ENCODE peak calls at places on chromosomes 3 and 15, in seven cellular contexts. W is H1; O is mucosa of descending colon; L is retinal pigment epithelial cell; U is brain microvascular endothelial cell; N is CD8-positive, alpha-beta T cell; G is psoas muscle. R is an unnamed sample.

GRCh38 chr3:63975705-63976104 is 47.6 kb downstream of the PSMD6 start:
- DNase-seq in O (no peak), N (no peak), G (peak; percentile 85), U (peak; percentile 80), L (no peak), W (no peak), R (no peak)

GRCh38 chr15:50909044-50909342 is 510 bp downstream of the AP4E1 start:
- DNase-seq in U (no peak), N (no peak), G (no peak), O (no peak), W (no peak), L (no peak), R (no peak)

GRCh38 chr15:74458473-74458872 is 2.5 kb downstream of the UBL7 start:
- DNase-seq in L (no peak), N (no peak), O (no peak), G (no peak), U (no peak), W (no peak), R (no peak)

GRCh38 chr15:95887666-95888480 is 442.6 kb upstream of the NR2F2 start:
- DNase-seq in L (no peak), U (no peak), W (no peak), G (no peak), N (no peak), O (no peak), R (no peak)

GRCh38 chr3:15241341-15241740 is 35.3 kb downstream of the CAPN7 start:
- DNase-seq in L (no peak), W (no peak), G (peak; percentile 42), N (peak; percentile 15), O (no peak), U (peak; percentile 7), R (no peak)

GRCh38 chr3:64053581-64053980 is 30.3 kb upstream of the PSMD6 start:
- DNase-seq in L (no peak), N (no peak), W (no peak), G (no peak), O (no peak), U (no peak), R (no peak)

GRCh38 chr3:160381470-160381869 is 17.6 kb downstream of the IFT80 start:
- DNase-seq in N (no peak), U (peak; percentile 42), W (no peak), O (no peak), G (no peak), L (no peak), R (no peak)

GRCh38 chr15:25170113-25170731 is 215.4 kb downstream of the SNRPN start:
- DNase-seq in W (no peak), L (no peak), G (peak; percentile 41), U (no peak), N (no peak), O (no peak), R (no peak)

GRCh38 chr3:50537421-50538129 is 30.0 kb downstream of the C3orf18 start:
- DNase-seq in N (no peak), U (no peak), G (no peak), O (no peak), L (no peak), W (no peak), R (no peak)

GRCh38 chr15:73244333-73244732 is 124.4 kb downstream of the HCN4 start:
- DNase-seq in O (no peak), G (no peak), U (no peak), L (no peak), N (no peak), W (no peak), R (no peak)

GRCh38 chr3:127676921-127677351 is 4.2 kb downstream of the ABTB1 start:
- DNase-seq in O (peak; percentile 17), W (no peak), U (no peak), G (no peak), L (no peak), N (no peak), R (no peak)

GRCh38 chr3:25354071-25354470 is 74.0 kb upstream of the RARB start:
- DNase-seq in G (no peak), W (no peak), N (no peak), U (peak; percentile 49), L (peak; percentile 12), O (no peak), R (no peak)

GRCh38 chr3:161510510-161511260 is 14.1 kb downstream of the OTOL1 start:
- DNase-seq in G (no peak), U (no peak), N (no peak), L (no peak), W (no peak), O (no peak), R (no peak)

GRCh38 chr3:2036096-2036495 is 62.6 kb upstream of the CNTN4 start:
- DNase-seq in W (no peak), L (no peak), O (peak; percentile 16), U (no peak), N (no peak), G (no peak), R (no peak)

GRCh38 chr3:39668420-39668819 is 141.0 kb upstream of the MYRIP start:
- DNase-seq in G (no peak), W (no peak), N (no peak), O (no peak), U (peak; percentile 30), L (peak; percentile 15), R (peak; percentile 3)

GRCh38 chr3:159897331-159898075 is 91.1 kb upstream of the IL12A start:
- DNase-seq in G (no peak), U (peak; percentile 76), O (no peak), N (no peak), W (no peak), L (no peak), R (no peak)

GRCh38 chr15:79595271-79595670 is 163.1 kb downstream of the MINAR1 start:
- DNase-seq in L (no peak), W (no peak), U (no peak), N (no peak), O (no peak), G (no peak), R (no peak)

GRCh38 chr15:74889882-74890768 is at the start of gene MPI:
- DNase-seq in G (peak; percentile 91), O (peak; percentile 90), U (peak; percentile 73), W (no peak), N (peak; percentile 70), L (peak; percentile 29), R (peak; percentile 81)

GRCh38 chr3:113008117-113008516 is 17.3 kb downstream of the GTPBP8 start:
- DNase-seq in U (no peak), L (no peak), W (no peak), O (no peak), G (no peak), N (no peak), R (no peak)

GRCh38 chr3:144692488-144692887 is 720.9 kb downstream of the DIPK2A start:
- DNase-seq in N (no peak), L (no peak), G (no peak), W (no peak), U (no peak), O (no peak), R (no peak)

GRCh38 chr3:144683065-144683464 is 711.4 kb downstream of the DIPK2A start:
- DNase-seq in W (no peak), U (no peak), L (no peak), G (no peak), O (no peak), N (no peak), R (no peak)

GRCh38 chr3:144687862-144688261 is 716.2 kb downstream of the DIPK2A start:
- DNase-seq in U (no peak), G (no peak), N (no peak), W (peak; percentile 13), O (no peak), L (no peak), R (no peak)
- TF ChIP-seq CTCF in U (peak; percentile 9), G (no peak), N (no peak), W (peak; percentile 51), O (no peak), L (no peak), R (no peak)

GRCh38 chr3:170804095-170804494 is 65.9 kb downstream of the RPL22L1 start:
- DNase-seq in G (no peak), O (no peak), U (no peak), N (no peak), L (no peak), W (no peak), R (no peak)
- TF ChIP-seq CTCF in G (no peak), O (no peak), U (no peak), N (no peak), L (no peak), W (no peak), R (no peak)

DNA sequence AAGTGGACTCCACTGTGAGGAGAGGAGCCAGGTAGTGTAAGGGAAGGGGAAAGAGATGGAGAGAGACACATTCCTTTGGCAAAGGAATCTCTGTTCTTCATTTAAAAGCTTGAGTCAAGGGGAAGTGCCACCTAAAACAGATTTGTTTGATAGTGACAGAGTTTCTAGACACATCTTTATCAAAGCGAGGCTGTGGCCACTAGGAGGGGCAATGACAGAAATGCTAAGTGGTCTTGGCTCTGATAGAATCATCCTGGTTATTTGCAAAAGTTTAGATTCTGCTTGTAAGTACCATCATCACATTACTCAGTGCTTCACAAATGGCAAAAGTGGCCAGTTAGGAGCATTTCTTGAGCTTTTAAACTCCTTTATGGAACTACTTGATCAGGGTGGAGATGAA is 261.4 kb downstream of the CNTN3 start:
- DNase-seq in O (no peak), L (no peak), G (no peak), U (no peak), W (no peak), N (no peak), R (no peak)
- TF ChIP-seq CTCF in O (no peak), L (peak; percentile 20), G (no peak), U (peak; percentile 14), W (peak; percentile 61), N (no peak), R (peak; percentile 41)

GRCh38 chr3:194487289-194488006 is 646 bp upstream of the ATP13A3 start:
- DNase-seq in W (no peak), U (no peak), L (no peak), N (peak; percentile 7), G (peak; percentile 67), O (peak; percentile 69), R (no peak)

GRCh38 chr3:194485876-194486539 is 794 bp downstream of the ATP13A3 start:
- DNase-seq in W (no peak), O (peak; percentile 72), N (peak; percentile 34), G (peak; percentile 70), L (no peak), U (no peak), R (no peak)

GRCh38 chr3:194489736-194490612 is 3.2 kb upstream of the ATP13A3 start:
- DNase-seq in G (no peak), N (no peak), L (no peak), O (no peak), U (no peak), W (no peak), R (no peak)

GRCh38 chr3:194486540-194487288 is at the start of gene ATP13A3:
- DNase-seq in O (peak; percentile 94), W (peak; percentile 70), N (peak; percentile 90), G (peak; percentile 95), U (peak; percentile 70), L (peak; percentile 51), R (peak; percentile 72)

DNA sequence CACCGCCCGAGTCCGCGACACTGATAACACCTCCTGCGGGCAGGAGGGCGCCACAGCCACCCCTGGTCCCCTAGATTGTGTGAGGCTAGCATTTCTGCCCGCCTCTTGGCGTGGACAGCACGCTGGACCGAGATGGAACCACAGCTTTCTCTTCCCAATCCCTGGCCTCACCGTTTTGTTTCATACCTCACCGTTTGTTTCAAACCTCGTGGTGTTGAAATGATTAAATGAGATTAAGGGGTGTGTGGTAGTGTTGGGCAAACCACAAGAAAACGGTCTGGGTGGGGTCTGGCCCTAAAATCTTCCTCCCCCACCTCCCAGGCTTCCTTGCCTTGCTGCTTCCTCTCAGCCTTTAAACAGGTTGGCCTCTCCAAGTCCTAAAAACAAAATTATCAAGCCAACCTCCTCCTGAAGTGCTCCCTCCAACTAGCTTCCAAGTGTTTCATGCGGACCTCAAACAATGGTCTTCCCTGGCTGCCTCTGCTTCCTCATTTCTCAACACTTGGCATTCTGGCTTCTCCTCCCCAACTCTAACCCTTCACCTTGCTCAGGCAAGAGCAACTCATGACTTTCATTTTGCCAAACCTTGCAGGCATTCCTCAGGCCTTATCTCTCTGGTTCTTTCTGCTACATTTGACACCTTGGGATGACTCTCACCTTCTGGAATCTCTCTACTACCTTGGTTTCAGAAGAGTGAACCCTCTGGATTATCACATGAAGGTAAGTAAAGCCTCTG is 1.4 kb upstream of the ATP13A3 start:
- DNase-seq in L (no peak), O (no peak), G (no peak), N (no peak), W (no peak), U (no peak), R (no peak)
- TF ChIP-seq CTCF in L (no peak), O (no peak), G (no peak), N (no peak), W (no peak), U (no peak), R (no peak)